ENCODE peak calls at places on chromosomes 6 and 20, in four cellular contexts. J is NCI-H774, N is stromal cell of bone marrow, C is HTR-8/SVneo. I is an unnamed sample.

GRCh38 chr20:42492285-42492684 is 697.4 kb downstream of the PTPRT start:
- DNase-seq in J (no peak), N (no peak), C (no peak), I (no peak)

GRCh38 chr20:24164360-24164759 is 175.8 kb upstream of the GGTLC1 start:
- DNase-seq in J (no peak), N (no peak), C (peak; percentile 23), I (no peak)

GRCh38 chr20:64131406-64131805 is 24.0 kb upstream of the NPBWR2 start:
- DNase-seq in J (peak; percentile 40), N (no peak), C (peak; percentile 67), I (no peak)

GRCh38 chr6:9523462-9523861 is 891.4 kb downstream of the TFAP2A start:
- DNase-seq in J (no peak), N (peak; percentile 78), C (peak; percentile 69), I (no peak)

GRCh38 chr6:37365791-37366190 is 12.0 kb downstream of the RNF8 start:
- DNase-seq in J (no peak), N (peak; percentile 17), C (no peak), I (no peak)

GRCh38 chr20:5402903-5403531 is 86.3 kb upstream of the PROKR2 start:
- DNase-seq in J (no peak), N (no peak), C (no peak), I (peak; percentile 36)

GRCh38 chr6:34349226-34349625 is 43.2 kb downstream of the NUDT3 start:
- DNase-seq in J (no peak), N (no peak), C (no peak), I (no peak)

GRCh38 chr6:9405369-9405768 is 970.0 kb upstream of the SLC35B3 start:
- DNase-seq in J (no peak), N (peak; percentile 10), C (peak; percentile 30), I (no peak)